ENCODE peak calls at places on chromosomes 2 and 18, in four cellular contexts. S is GM12878, E is SK-N-SH, Z is WTC11. O is an unnamed sample.

GRCh38 chr18:35122586-35123224 is 81.5 kb downstream of the MAPRE2 start:
- DNase-seq in S (no peak), E (peak), Z (peak), O (peak)

GRCh38 chr2:137467246-137467862 is 496.9 kb upstream of the HNMT start:
- DNase-seq in Z (peak), S (peak), E (peak), O (peak)

GRCh38 chr2:202425036-202425435 is 48.9 kb downstream of the BMPR2 start:
- DNase-seq in E (no peak), Z (no peak), S (no peak), O (no peak)

GRCh38 chr2:151946856-151947523 is 118.8 kb upstream of the ARL5A start:
- DNase-seq in S (no peak), Z (peak), E (peak), O (peak)

GRCh38 chr2:65158557-65158956 is 28.7 kb upstream of the RAB1A start:
- DNase-seq in E (no peak), Z (no peak), S (no peak), O (no peak)

GRCh38 chr2:133591164-133591563 is 22.9 kb upstream of the NCKAP5 start:
- DNase-seq in Z (no peak), E (peak), S (no peak), O (no peak)

GRCh38 chr2:188410504-188411235 is 119.0 kb downstream of the GULP1 start:
- DNase-seq in E (no peak), Z (no peak), S (no peak), O (no peak)

GRCh38 chr2:240893363-240893828 is 2.6 kb downstream of the MAB21L4 start:
- DNase-seq in Z (no peak), E (no peak), S (no peak), O (no peak)

GRCh38 chr2:130850788-130851623 is 14.3 kb downstream of the ARHGEF4 start:
- DNase-seq in S (no peak), E (peak), Z (no peak), O (no peak)

GRCh38 chr2:45289997-45290673 is 280.9 kb upstream of the SIX2 start:
- DNase-seq in E (no peak), S (peak), Z (no peak), O (no peak)

GRCh38 chr18:32287249-32287648 is 97.4 kb downstream of the MEP1B start:
- DNase-seq in S (no peak), E (no peak), Z (no peak), O (no peak)

GRCh38 chr18:8416212-8417019 is 192.8 kb upstream of the RAB12 start:
- DNase-seq in S (no peak), E (no peak), Z (no peak), O (no peak)

GRCh38 chr18:25883091-25883490 is 207.3 kb downstream of the SS18 start:
- DNase-seq in Z (no peak), E (no peak), S (no peak), O (no peak)

GRCh38 chr18:44594779-44595467 is 85.8 kb upstream of the SETBP1 start:
- DNase-seq in E (no peak), Z (no peak), S (no peak), O (no peak)

GRCh38 chr18:47557160-47557559 is 305.7 kb upstream of the SKOR2 start:
- DNase-seq in E (no peak), Z (peak), S (no peak), O (no peak)

GRCh38 chr2:170121689-170122088 is 56.3 kb upstream of the MYO3B start:
- DNase-seq in S (no peak), Z (no peak), E (no peak), O (no peak)

GRCh38 chr2:201008000-201008829 is 44.8 kb upstream of the ORC2 start:
- DNase-seq in Z (no peak), S (no peak), E (no peak), O (no peak)

GRCh38 chr2:201004370-201004769 is 40.9 kb upstream of the ORC2 start:
- DNase-seq in E (peak), S (no peak), Z (no peak), O (no peak)

GRCh38 chr2:201007584-201007998 is 44.1 kb upstream of the ORC2 start:
- DNase-seq in Z (no peak), E (no peak), S (no peak), O (no peak)

GRCh38 chr2:201006704-201007103 is 43.2 kb upstream of the ORC2 start:
- DNase-seq in S (no peak), Z (no peak), E (no peak), O (no peak)
- TF ChIP-seq USF1 in S (no peak), Z (no peak), E (no peak), O (no peak)

GRCh38 chr2:211692689-211693088 is 845.9 kb downstream of the ERBB4 start:
- DNase-seq in S (no peak), Z (no peak), E (no peak), O (no peak)

GRCh38 chr2:211690736-211691135 is 847.9 kb downstream of the ERBB4 start:
- DNase-seq in E (no peak), S (no peak), Z (no peak), O (no peak)

DNA sequence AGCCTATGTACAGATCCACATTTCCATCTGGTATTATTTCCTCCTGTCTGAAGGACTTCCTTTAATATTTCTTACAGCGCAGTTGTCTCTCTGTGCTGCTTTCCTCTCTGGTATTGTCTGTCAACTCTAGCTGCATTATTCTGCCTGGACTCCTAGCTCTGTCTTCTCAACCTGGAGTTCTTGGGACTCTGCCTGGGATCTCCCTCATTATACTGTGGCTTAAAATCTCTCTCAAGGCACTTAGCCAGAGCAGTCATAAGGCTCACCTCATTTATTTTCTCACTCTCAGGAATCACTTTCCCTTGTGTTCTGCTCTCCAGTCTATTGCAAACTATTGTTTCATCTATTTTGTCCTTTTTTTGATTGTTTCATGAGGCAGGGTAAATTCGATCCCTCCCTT is 850.4 kb downstream of the ERBB4 start:
- DNase-seq in Z (no peak), E (no peak), S (no peak), O (no peak)
- TF ChIP-seq USF1 in Z (no peak), E (no peak), S (no peak), O (no peak)

GRCh38 chr2:135650721-135651120 is 90.9 kb upstream of the UBXN4 start:
- DNase-seq in E (no peak), S (no peak), Z (no peak), O (no peak)

GRCh38 chr2:135647836-135648579 is 93.6 kb upstream of the UBXN4 start:
- DNase-seq in E (no peak), S (no peak), Z (no peak), O (no peak)

GRCh38 chr2:135651717-135652116 is 89.9 kb upstream of the UBXN4 start:
- DNase-seq in S (no peak), Z (no peak), E (no peak), O (no peak)
- TF ChIP-seq USF1 in S (no peak), Z (no peak), E (no peak), O (no peak)

DNA sequence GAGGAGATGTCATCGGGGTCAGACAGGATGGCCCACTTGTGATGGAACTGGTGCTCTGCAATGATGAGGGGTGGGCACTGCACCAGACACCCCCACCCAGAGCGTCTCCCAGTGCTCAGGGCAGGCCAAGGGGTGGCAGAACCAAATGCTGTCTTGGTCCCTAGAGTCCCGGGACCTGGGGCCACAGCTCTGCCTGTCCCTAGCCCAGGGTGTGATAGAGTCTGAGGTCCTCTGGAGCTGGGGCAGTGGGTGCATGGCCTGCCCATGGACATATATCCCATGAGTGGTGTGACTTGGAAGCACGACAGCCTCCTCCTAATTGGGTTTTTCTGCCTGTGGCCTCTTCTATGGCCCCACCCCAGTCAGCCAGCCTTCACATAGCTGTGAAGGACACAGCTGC is 6.7 kb upstream of the OTOF start:
- DNase-seq in S (no peak), E (no peak), Z (no peak), O (no peak)
- TF ChIP-seq USF1 in S (no peak), E (no peak), Z (no peak), O (no peak)

GRCh38 chr2:2646312-2647051 is 315.4 kb upstream of the MYT1L start:
- DNase-seq in E (peak), S (no peak), Z (no peak), O (no peak)
- TF ChIP-seq USF1 in E (no peak), S (no peak), Z (no peak), O (no peak)